ENCODE peak calls at places on chromosomes 13 and 19, in ten cellular contexts. One of them, this sample, is unnamed.

GRCh38 chr13:110483386-110483785 is 78.1 kb downstream of the RAB20 start:
- DNase-seq in activated naive CD8-positive, alpha-beta T cell treated with anti-CD3 and anti-CD28 coated beads, Interleukin-2, amount 50 U/mL, for 24 hours: no peak
- DNase-seq in stimulated activated CD4-positive, alpha-beta T cell treated with anti-CD3 and anti-CD28 coated beads, Interleukin-1b, Interleukin-23, amount 100 ng/mL, for 24 hours: no peak
- DNase-seq in HTR-8/SVneo: no peak
- DNase-seq in heart left ventricle: no peak
- DNase-seq in COR-L47: no peak
- DNase-seq in AG08395: no peak
- DNase-seq in left ventricle myocardium inferior: no peak
- DNase-seq in nucleus accumbens: no peak
- DNase-seq in activated T-helper 2 cell treated with anti-CD3 and anti-CD28 coated beads, Interferon-gamma antibody, Interleukin-2, Interleukin-4, amounts not matched to agents 10 μg/mL and 5 μg/mL and 100 μg/mL, durations not matched to agents 14 hours and 24 hours and 36 hours: no peak
- DNase-seq in this sample: no peak

GRCh38 chr13:106617561-106617960 is 49.6 kb upstream of the ARGLU1 start:
- DNase-seq in activated naive CD8-positive, alpha-beta T cell treated with anti-CD3 and anti-CD28 coated beads, Interleukin-2, amount 50 U/mL, for 24 hours: no peak
- DNase-seq in stimulated activated CD4-positive, alpha-beta T cell treated with anti-CD3 and anti-CD28 coated beads, Interleukin-1b, Interleukin-23, amount 100 ng/mL, for 24 hours: no peak
- DNase-seq in HTR-8/SVneo: no peak
- DNase-seq in heart left ventricle: no peak
- DNase-seq in COR-L47: no peak
- DNase-seq in AG08395: peak
- DNase-seq in left ventricle myocardium inferior: no peak
- DNase-seq in nucleus accumbens: no peak
- DNase-seq in activated T-helper 2 cell treated with anti-CD3 and anti-CD28 coated beads, Interferon-gamma antibody, Interleukin-2, Interleukin-4, amounts not matched to agents 10 μg/mL and 5 μg/mL and 100 μg/mL, durations not matched to agents 14 hours and 24 hours and 36 hours: no peak
- DNase-seq in this sample: no peak

GRCh38 chr13:112452380-112453206 is 76.4 kb downstream of the SPACA7 start:
- DNase-seq in activated naive CD8-positive, alpha-beta T cell treated with anti-CD3 and anti-CD28 coated beads, Interleukin-2, amount 50 U/mL, for 24 hours: no peak
- DNase-seq in stimulated activated CD4-positive, alpha-beta T cell treated with anti-CD3 and anti-CD28 coated beads, Interleukin-1b, Interleukin-23, amount 100 ng/mL, for 24 hours: no peak
- DNase-seq in HTR-8/SVneo: no peak
- DNase-seq in heart left ventricle: no peak
- DNase-seq in COR-L47: no peak
- DNase-seq in AG08395: no peak
- DNase-seq in left ventricle myocardium inferior: no peak
- DNase-seq in nucleus accumbens: no peak
- DNase-seq in activated T-helper 2 cell treated with anti-CD3 and anti-CD28 coated beads, Interferon-gamma antibody, Interleukin-2, Interleukin-4, amounts not matched to agents 10 μg/mL and 5 μg/mL and 100 μg/mL, durations not matched to agents 14 hours and 24 hours and 36 hours: no peak
- DNase-seq in this sample: no peak

GRCh38 chr19:23062921-23063320 is 53.9 kb upstream of the ZNF730 start:
- DNase-seq in activated naive CD8-positive, alpha-beta T cell treated with anti-CD3 and anti-CD28 coated beads, Interleukin-2, amount 50 U/mL, for 24 hours: no peak
- DNase-seq in stimulated activated CD4-positive, alpha-beta T cell treated with anti-CD3 and anti-CD28 coated beads, Interleukin-1b, Interleukin-23, amount 100 ng/mL, for 24 hours: no peak
- DNase-seq in HTR-8/SVneo: no peak
- DNase-seq in heart left ventricle: no peak
- DNase-seq in COR-L47: no peak
- DNase-seq in AG08395: no peak
- DNase-seq in left ventricle myocardium inferior: no peak
- DNase-seq in nucleus accumbens: no peak
- DNase-seq in activated T-helper 2 cell treated with anti-CD3 and anti-CD28 coated beads, Interferon-gamma antibody, Interleukin-2, Interleukin-4, amounts not matched to agents 10 μg/mL and 5 μg/mL and 100 μg/mL, durations not matched to agents 14 hours and 24 hours and 36 hours: no peak
- DNase-seq in this sample: no peak

GRCh38 chr13:34246511-34246910 is 428.6 kb downstream of the RFC3 start:
- DNase-seq in activated naive CD8-positive, alpha-beta T cell treated with anti-CD3 and anti-CD28 coated beads, Interleukin-2, amount 50 U/mL, for 24 hours: no peak
- DNase-seq in stimulated activated CD4-positive, alpha-beta T cell treated with anti-CD3 and anti-CD28 coated beads, Interleukin-1b, Interleukin-23, amount 100 ng/mL, for 24 hours: no peak
- DNase-seq in HTR-8/SVneo: no peak
- DNase-seq in heart left ventricle: no peak
- DNase-seq in COR-L47: no peak
- DNase-seq in AG08395: no peak
- DNase-seq in left ventricle myocardium inferior: no peak
- DNase-seq in nucleus accumbens: no peak
- DNase-seq in activated T-helper 2 cell treated with anti-CD3 and anti-CD28 coated beads, Interferon-gamma antibody, Interleukin-2, Interleukin-4, amounts not matched to agents 10 μg/mL and 5 μg/mL and 100 μg/mL, durations not matched to agents 14 hours and 24 hours and 36 hours: no peak
- DNase-seq in this sample: no peak

GRCh38 chr19:17470204-17470841 is at the start of gene SLC27A1:
- DNase-seq in activated naive CD8-positive, alpha-beta T cell treated with anti-CD3 and anti-CD28 coated beads, Interleukin-2, amount 50 U/mL, for 24 hours: peak
- DNase-seq in stimulated activated CD4-positive, alpha-beta T cell treated with anti-CD3 and anti-CD28 coated beads, Interleukin-1b, Interleukin-23, amount 100 ng/mL, for 24 hours: peak
- DNase-seq in HTR-8/SVneo: peak
- DNase-seq in heart left ventricle: peak
- DNase-seq in COR-L47: peak
- DNase-seq in AG08395: peak
- DNase-seq in left ventricle myocardium inferior: peak
- DNase-seq in nucleus accumbens: peak
- DNase-seq in activated T-helper 2 cell treated with anti-CD3 and anti-CD28 coated beads, Interferon-gamma antibody, Interleukin-2, Interleukin-4, amounts not matched to agents 10 μg/mL and 5 μg/mL and 100 μg/mL, durations not matched to agents 14 hours and 24 hours and 36 hours: peak
- DNase-seq in this sample: peak

GRCh38 chr19:49447485-49448431 is 3.9 kb downstream of the PIH1D1 start:
- DNase-seq in activated naive CD8-positive, alpha-beta T cell treated with anti-CD3 and anti-CD28 coated beads, Interleukin-2, amount 50 U/mL, for 24 hours: peak
- DNase-seq in stimulated activated CD4-positive, alpha-beta T cell treated with anti-CD3 and anti-CD28 coated beads, Interleukin-1b, Interleukin-23, amount 100 ng/mL, for 24 hours: no peak
- DNase-seq in HTR-8/SVneo: no peak
- DNase-seq in heart left ventricle: no peak
- DNase-seq in COR-L47: no peak
- DNase-seq in AG08395: no peak
- DNase-seq in left ventricle myocardium inferior: peak
- DNase-seq in nucleus accumbens: no peak
- DNase-seq in activated T-helper 2 cell treated with anti-CD3 and anti-CD28 coated beads, Interferon-gamma antibody, Interleukin-2, Interleukin-4, amounts not matched to agents 10 μg/mL and 5 μg/mL and 100 μg/mL, durations not matched to agents 14 hours and 24 hours and 36 hours: no peak
- DNase-seq in this sample: peak

GRCh38 chr13:106083620-106084350 is 451.7 kb downstream of the EFNB2 start:
- DNase-seq in activated naive CD8-positive, alpha-beta T cell treated with anti-CD3 and anti-CD28 coated beads, Interleukin-2, amount 50 U/mL, for 24 hours: peak
- DNase-seq in stimulated activated CD4-positive, alpha-beta T cell treated with anti-CD3 and anti-CD28 coated beads, Interleukin-1b, Interleukin-23, amount 100 ng/mL, for 24 hours: no peak
- DNase-seq in HTR-8/SVneo: peak
- DNase-seq in heart left ventricle: peak
- DNase-seq in COR-L47: peak
- DNase-seq in AG08395: peak
- DNase-seq in left ventricle myocardium inferior: no peak
- DNase-seq in nucleus accumbens: no peak
- DNase-seq in activated T-helper 2 cell treated with anti-CD3 and anti-CD28 coated beads, Interferon-gamma antibody, Interleukin-2, Interleukin-4, amounts not matched to agents 10 μg/mL and 5 μg/mL and 100 μg/mL, durations not matched to agents 14 hours and 24 hours and 36 hours: no peak
- DNase-seq in this sample: no peak

GRCh38 chr19:35037716-35038622 is 3.6 kb upstream of the HPN start:
- DNase-seq in activated naive CD8-positive, alpha-beta T cell treated with anti-CD3 and anti-CD28 coated beads, Interleukin-2, amount 50 U/mL, for 24 hours: no peak
- DNase-seq in stimulated activated CD4-positive, alpha-beta T cell treated with anti-CD3 and anti-CD28 coated beads, Interleukin-1b, Interleukin-23, amount 100 ng/mL, for 24 hours: no peak
- DNase-seq in HTR-8/SVneo: no peak
- DNase-seq in heart left ventricle: peak
- DNase-seq in COR-L47: no peak
- DNase-seq in AG08395: peak
- DNase-seq in left ventricle myocardium inferior: no peak
- DNase-seq in nucleus accumbens: no peak
- DNase-seq in activated T-helper 2 cell treated with anti-CD3 and anti-CD28 coated beads, Interferon-gamma antibody, Interleukin-2, Interleukin-4, amounts not matched to agents 10 μg/mL and 5 μg/mL and 100 μg/mL, durations not matched to agents 14 hours and 24 hours and 36 hours: no peak
- DNase-seq in this sample: no peak

GRCh38 chr13:101556676-101557121 is 104.2 kb downstream of the ITGBL1 start:
- DNase-seq in activated naive CD8-positive, alpha-beta T cell treated with anti-CD3 and anti-CD28 coated beads, Interleukin-2, amount 50 U/mL, for 24 hours: no peak
- DNase-seq in stimulated activated CD4-positive, alpha-beta T cell treated with anti-CD3 and anti-CD28 coated beads, Interleukin-1b, Interleukin-23, amount 100 ng/mL, for 24 hours: no peak
- DNase-seq in HTR-8/SVneo: no peak
- DNase-seq in heart left ventricle: no peak
- DNase-seq in COR-L47: no peak
- DNase-seq in AG08395: peak
- DNase-seq in left ventricle myocardium inferior: no peak
- DNase-seq in nucleus accumbens: no peak
- DNase-seq in activated T-helper 2 cell treated with anti-CD3 and anti-CD28 coated beads, Interferon-gamma antibody, Interleukin-2, Interleukin-4, amounts not matched to agents 10 μg/mL and 5 μg/mL and 100 μg/mL, durations not matched to agents 14 hours and 24 hours and 36 hours: no peak
- DNase-seq in this sample: no peak

GRCh38 chr19:18321729-18322091 is 1.2 kb downstream of the LSM4 start:
- DNase-seq in activated naive CD8-positive, alpha-beta T cell treated with anti-CD3 and anti-CD28 coated beads, Interleukin-2, amount 50 U/mL, for 24 hours: peak
- DNase-seq in stimulated activated CD4-positive, alpha-beta T cell treated with anti-CD3 and anti-CD28 coated beads, Interleukin-1b, Interleukin-23, amount 100 ng/mL, for 24 hours: no peak
- DNase-seq in HTR-8/SVneo: no peak
- DNase-seq in heart left ventricle: no peak
- DNase-seq in COR-L47: no peak
- DNase-seq in AG08395: no peak
- DNase-seq in left ventricle myocardium inferior: no peak
- DNase-seq in nucleus accumbens: no peak
- DNase-seq in activated T-helper 2 cell treated with anti-CD3 and anti-CD28 coated beads, Interferon-gamma antibody, Interleukin-2, Interleukin-4, amounts not matched to agents 10 μg/mL and 5 μg/mL and 100 μg/mL, durations not matched to agents 14 hours and 24 hours and 36 hours: no peak
- DNase-seq in this sample: no peak

GRCh38 chr13:99265162-99265822 is 7.1 kb upstream of the GPR18 start:
- DNase-seq in activated naive CD8-positive, alpha-beta T cell treated with anti-CD3 and anti-CD28 coated beads, Interleukin-2, amount 50 U/mL, for 24 hours: no peak
- DNase-seq in stimulated activated CD4-positive, alpha-beta T cell treated with anti-CD3 and anti-CD28 coated beads, Interleukin-1b, Interleukin-23, amount 100 ng/mL, for 24 hours: no peak
- DNase-seq in HTR-8/SVneo: no peak
- DNase-seq in heart left ventricle: no peak
- DNase-seq in COR-L47: no peak
- DNase-seq in AG08395: no peak
- DNase-seq in left ventricle myocardium inferior: no peak
- DNase-seq in nucleus accumbens: no peak
- DNase-seq in activated T-helper 2 cell treated with anti-CD3 and anti-CD28 coated beads, Interferon-gamma antibody, Interleukin-2, Interleukin-4, amounts not matched to agents 10 μg/mL and 5 μg/mL and 100 μg/mL, durations not matched to agents 14 hours and 24 hours and 36 hours: no peak
- DNase-seq in this sample: no peak

GRCh38 chr19:49567722-49568454 is 12.5 kb downstream of the NOSIP start:
- DNase-seq in activated naive CD8-positive, alpha-beta T cell treated with anti-CD3 and anti-CD28 coated beads, Interleukin-2, amount 50 U/mL, for 24 hours: peak
- DNase-seq in stimulated activated CD4-positive, alpha-beta T cell treated with anti-CD3 and anti-CD28 coated beads, Interleukin-1b, Interleukin-23, amount 100 ng/mL, for 24 hours: no peak
- DNase-seq in HTR-8/SVneo: no peak
- DNase-seq in heart left ventricle: no peak
- DNase-seq in COR-L47: no peak
- DNase-seq in AG08395: peak
- DNase-seq in left ventricle myocardium inferior: no peak
- DNase-seq in nucleus accumbens: no peak
- DNase-seq in activated T-helper 2 cell treated with anti-CD3 and anti-CD28 coated beads, Interferon-gamma antibody, Interleukin-2, Interleukin-4, amounts not matched to agents 10 μg/mL and 5 μg/mL and 100 μg/mL, durations not matched to agents 14 hours and 24 hours and 36 hours: peak
- DNase-seq in this sample: no peak

GRCh38 chr19:48221628-48222027 is 34.1 kb downstream of the CARD8 start:
- DNase-seq in activated naive CD8-positive, alpha-beta T cell treated with anti-CD3 and anti-CD28 coated beads, Interleukin-2, amount 50 U/mL, for 24 hours: no peak
- DNase-seq in stimulated activated CD4-positive, alpha-beta T cell treated with anti-CD3 and anti-CD28 coated beads, Interleukin-1b, Interleukin-23, amount 100 ng/mL, for 24 hours: no peak
- DNase-seq in HTR-8/SVneo: no peak
- DNase-seq in heart left ventricle: no peak
- DNase-seq in COR-L47: no peak
- DNase-seq in AG08395: no peak
- DNase-seq in left ventricle myocardium inferior: no peak
- DNase-seq in nucleus accumbens: no peak
- DNase-seq in activated T-helper 2 cell treated with anti-CD3 and anti-CD28 coated beads, Interferon-gamma antibody, Interleukin-2, Interleukin-4, amounts not matched to agents 10 μg/mL and 5 μg/mL and 100 μg/mL, durations not matched to agents 14 hours and 24 hours and 36 hours: no peak
- DNase-seq in this sample: no peak

GRCh38 chr19:29245221-29245620 is 32.3 kb upstream of the UQCRFS1 start:
- DNase-seq in activated naive CD8-positive, alpha-beta T cell treated with anti-CD3 and anti-CD28 coated beads, Interleukin-2, amount 50 U/mL, for 24 hours: no peak
- DNase-seq in stimulated activated CD4-positive, alpha-beta T cell treated with anti-CD3 and anti-CD28 coated beads, Interleukin-1b, Interleukin-23, amount 100 ng/mL, for 24 hours: no peak
- DNase-seq in HTR-8/SVneo: no peak
- DNase-seq in heart left ventricle: no peak
- DNase-seq in COR-L47: no peak
- DNase-seq in AG08395: no peak
- DNase-seq in left ventricle myocardium inferior: no peak
- DNase-seq in nucleus accumbens: no peak
- DNase-seq in activated T-helper 2 cell treated with anti-CD3 and anti-CD28 coated beads, Interferon-gamma antibody, Interleukin-2, Interleukin-4, amounts not matched to agents 10 μg/mL and 5 μg/mL and 100 μg/mL, durations not matched to agents 14 hours and 24 hours and 36 hours: no peak
- DNase-seq in this sample: no peak

GRCh38 chr19:1974381-1975066 is 33.6 kb downstream of the CSNK1G2 start:
- DNase-seq in activated naive CD8-positive, alpha-beta T cell treated with anti-CD3 and anti-CD28 coated beads, Interleukin-2, amount 50 U/mL, for 24 hours: no peak
- DNase-seq in stimulated activated CD4-positive, alpha-beta T cell treated with anti-CD3 and anti-CD28 coated beads, Interleukin-1b, Interleukin-23, amount 100 ng/mL, for 24 hours: no peak
- DNase-seq in HTR-8/SVneo: no peak
- DNase-seq in heart left ventricle: no peak
- DNase-seq in COR-L47: no peak
- DNase-seq in AG08395: no peak
- DNase-seq in left ventricle myocardium inferior: no peak
- DNase-seq in nucleus accumbens: no peak
- DNase-seq in activated T-helper 2 cell treated with anti-CD3 and anti-CD28 coated beads, Interferon-gamma antibody, Interleukin-2, Interleukin-4, amounts not matched to agents 10 μg/mL and 5 μg/mL and 100 μg/mL, durations not matched to agents 14 hours and 24 hours and 36 hours: no peak
- DNase-seq in this sample: no peak

GRCh38 chr19:12628040-12629022 is 17.6 kb downstream of the ZNF791 start:
- DNase-seq in activated naive CD8-positive, alpha-beta T cell treated with anti-CD3 and anti-CD28 coated beads, Interleukin-2, amount 50 U/mL, for 24 hours: no peak
- DNase-seq in stimulated activated CD4-positive, alpha-beta T cell treated with anti-CD3 and anti-CD28 coated beads, Interleukin-1b, Interleukin-23, amount 100 ng/mL, for 24 hours: no peak
- DNase-seq in HTR-8/SVneo: no peak
- DNase-seq in heart left ventricle: no peak
- DNase-seq in COR-L47: no peak
- DNase-seq in AG08395: no peak
- DNase-seq in left ventricle myocardium inferior: no peak
- DNase-seq in nucleus accumbens: no peak
- DNase-seq in activated T-helper 2 cell treated with anti-CD3 and anti-CD28 coated beads, Interferon-gamma antibody, Interleukin-2, Interleukin-4, amounts not matched to agents 10 μg/mL and 5 μg/mL and 100 μg/mL, durations not matched to agents 14 hours and 24 hours and 36 hours: no peak
- DNase-seq in this sample: no peak

GRCh38 chr19:16366056-16366432 is 41.4 kb downstream of the KLF2 start:
- DNase-seq in activated naive CD8-positive, alpha-beta T cell treated with anti-CD3 and anti-CD28 coated beads, Interleukin-2, amount 50 U/mL, for 24 hours: no peak
- DNase-seq in stimulated activated CD4-positive, alpha-beta T cell treated with anti-CD3 and anti-CD28 coated beads, Interleukin-1b, Interleukin-23, amount 100 ng/mL, for 24 hours: no peak
- DNase-seq in HTR-8/SVneo: no peak
- DNase-seq in heart left ventricle: no peak
- DNase-seq in COR-L47: no peak
- DNase-seq in AG08395: no peak
- DNase-seq in left ventricle myocardium inferior: no peak
- DNase-seq in nucleus accumbens: no peak
- DNase-seq in activated T-helper 2 cell treated with anti-CD3 and anti-CD28 coated beads, Interferon-gamma antibody, Interleukin-2, Interleukin-4, amounts not matched to agents 10 μg/mL and 5 μg/mL and 100 μg/mL, durations not matched to agents 14 hours and 24 hours and 36 hours: no peak
- DNase-seq in this sample: no peak

GRCh38 chr13:92682832-92683517 is 543.6 kb upstream of the GPC6 start:
- DNase-seq in activated naive CD8-positive, alpha-beta T cell treated with anti-CD3 and anti-CD28 coated beads, Interleukin-2, amount 50 U/mL, for 24 hours: no peak
- DNase-seq in stimulated activated CD4-positive, alpha-beta T cell treated with anti-CD3 and anti-CD28 coated beads, Interleukin-1b, Interleukin-23, amount 100 ng/mL, for 24 hours: no peak
- DNase-seq in HTR-8/SVneo: no peak
- DNase-seq in heart left ventricle: no peak
- DNase-seq in COR-L47: no peak
- DNase-seq in AG08395: no peak
- DNase-seq in left ventricle myocardium inferior: no peak
- DNase-seq in nucleus accumbens: no peak
- DNase-seq in activated T-helper 2 cell treated with anti-CD3 and anti-CD28 coated beads, Interferon-gamma antibody, Interleukin-2, Interleukin-4, amounts not matched to agents 10 μg/mL and 5 μg/mL and 100 μg/mL, durations not matched to agents 14 hours and 24 hours and 36 hours: no peak
- DNase-seq in this sample: no peak

GRCh38 chr19:34856052-34856451 is 70.7 kb upstream of the ZNF30 start:
- DNase-seq in activated naive CD8-positive, alpha-beta T cell treated with anti-CD3 and anti-CD28 coated beads, Interleukin-2, amount 50 U/mL, for 24 hours: no peak
- DNase-seq in stimulated activated CD4-positive, alpha-beta T cell treated with anti-CD3 and anti-CD28 coated beads, Interleukin-1b, Interleukin-23, amount 100 ng/mL, for 24 hours: no peak
- DNase-seq in HTR-8/SVneo: no peak
- DNase-seq in heart left ventricle: no peak
- DNase-seq in COR-L47: no peak
- DNase-seq in AG08395: no peak
- DNase-seq in left ventricle myocardium inferior: no peak
- DNase-seq in nucleus accumbens: no peak
- DNase-seq in activated T-helper 2 cell treated with anti-CD3 and anti-CD28 coated beads, Interferon-gamma antibody, Interleukin-2, Interleukin-4, amounts not matched to agents 10 μg/mL and 5 μg/mL and 100 μg/mL, durations not matched to agents 14 hours and 24 hours and 36 hours: no peak
- DNase-seq in this sample: no peak

GRCh38 chr13:110157718-110158117 is 149.2 kb downstream of the COL4A1 start:
- DNase-seq in activated naive CD8-positive, alpha-beta T cell treated with anti-CD3 and anti-CD28 coated beads, Interleukin-2, amount 50 U/mL, for 24 hours: no peak
- DNase-seq in stimulated activated CD4-positive, alpha-beta T cell treated with anti-CD3 and anti-CD28 coated beads, Interleukin-1b, Interleukin-23, amount 100 ng/mL, for 24 hours: no peak
- DNase-seq in HTR-8/SVneo: no peak
- DNase-seq in heart left ventricle: no peak
- DNase-seq in COR-L47: no peak
- DNase-seq in AG08395: no peak
- DNase-seq in left ventricle myocardium inferior: no peak
- DNase-seq in nucleus accumbens: no peak
- DNase-seq in activated T-helper 2 cell treated with anti-CD3 and anti-CD28 coated beads, Interferon-gamma antibody, Interleukin-2, Interleukin-4, amounts not matched to agents 10 μg/mL and 5 μg/mL and 100 μg/mL, durations not matched to agents 14 hours and 24 hours and 36 hours: no peak
- DNase-seq in this sample: no peak

GRCh38 chr19:50720921-50721291 is 1.3 kb upstream of the SHANK1 start:
- DNase-seq in activated naive CD8-positive, alpha-beta T cell treated with anti-CD3 and anti-CD28 coated beads, Interleukin-2, amount 50 U/mL, for 24 hours: no peak
- DNase-seq in stimulated activated CD4-positive, alpha-beta T cell treated with anti-CD3 and anti-CD28 coated beads, Interleukin-1b, Interleukin-23, amount 100 ng/mL, for 24 hours: no peak
- DNase-seq in HTR-8/SVneo: no peak
- DNase-seq in heart left ventricle: no peak
- DNase-seq in COR-L47: no peak
- DNase-seq in AG08395: peak
- DNase-seq in left ventricle myocardium inferior: no peak
- DNase-seq in nucleus accumbens: no peak
- DNase-seq in activated T-helper 2 cell treated with anti-CD3 and anti-CD28 coated beads, Interferon-gamma antibody, Interleukin-2, Interleukin-4, amounts not matched to agents 10 μg/mL and 5 μg/mL and 100 μg/mL, durations not matched to agents 14 hours and 24 hours and 36 hours: no peak
- DNase-seq in this sample: no peak

GRCh38 chr19:52221831-52222375 is 32.1 kb downstream of the PPP2R1A start:
- DNase-seq in activated naive CD8-positive, alpha-beta T cell treated with anti-CD3 and anti-CD28 coated beads, Interleukin-2, amount 50 U/mL, for 24 hours: no peak
- DNase-seq in stimulated activated CD4-positive, alpha-beta T cell treated with anti-CD3 and anti-CD28 coated beads, Interleukin-1b, Interleukin-23, amount 100 ng/mL, for 24 hours: no peak
- DNase-seq in HTR-8/SVneo: no peak
- DNase-seq in heart left ventricle: no peak
- DNase-seq in COR-L47: no peak
- DNase-seq in AG08395: no peak
- DNase-seq in left ventricle myocardium inferior: no peak
- DNase-seq in nucleus accumbens: no peak
- DNase-seq in activated T-helper 2 cell treated with anti-CD3 and anti-CD28 coated beads, Interferon-gamma antibody, Interleukin-2, Interleukin-4, amounts not matched to agents 10 μg/mL and 5 μg/mL and 100 μg/mL, durations not matched to agents 14 hours and 24 hours and 36 hours: no peak
- DNase-seq in this sample: no peak

This sample was measured in heart right ventricle.